ENCODE peak calls at places on chromosomes 16 and 17, in ten cellular contexts. C is right cardiac atrium, S is adrenal gland, O is prostate gland, J is heart left ventricle, F is suprapubic skin, U is heart right ventricle, Y is hepatocyte, X is GM23248, T is upper lobe of right lung. W is an unnamed sample.

GRCh38 chr17:2202302-2202995 is 101.1 kb downstream of the SMG6 start:
- DNase-seq in U (no peak), Y (no peak), S (peak; percentile 39), X (no peak), T (no peak), J (no peak), F (no peak), O (no peak), C (no peak), W (no peak)

GRCh38 chr16:51825740-51826139 is 674.7 kb upstream of the SALL1 start:
- DNase-seq in F (no peak), Y (no peak), O (no peak), U (no peak), X (no peak), T (no peak), S (no peak), C (no peak), J (no peak), W (no peak)

GRCh38 chr16:49890876-49891275 is 35.0 kb upstream of the ZNF423 start:
- DNase-seq in S (no peak), F (no peak), O (no peak), Y (peak; percentile 44), X (peak; percentile 15), C (no peak), U (no peak), J (no peak), T (no peak), W (no peak)

GRCh38 chr16:17471745-17472075 is 950 bp upstream of the XYLT1 start:
- DNase-seq in X (peak; percentile 88), Y (no peak), U (no peak), J (no peak), F (no peak), C (no peak), S (no peak), T (no peak), O (no peak), W (no peak)

GRCh38 chr16:83473926-83474660 is 333.7 kb upstream of the HSBP1 start:
- DNase-seq in T (no peak), S (no peak), C (no peak), F (no peak), O (no peak), U (no peak), J (no peak), X (no peak), Y (no peak), W (no peak)

GRCh38 chr16:15660203-15660601 is 10.2 kb downstream of the NDE1 start:
- DNase-seq in F (no peak), J (no peak), T (no peak), Y (no peak), U (no peak), S (no peak), C (no peak), O (no peak), X (no peak), W (no peak)

GRCh38 chr16:20307791-20308190 is 19.5 kb downstream of the GP2 start:
- DNase-seq in F (no peak), C (no peak), U (no peak), Y (no peak), O (no peak), X (no peak), J (no peak), S (no peak), T (no peak), W (no peak)

GRCh38 chr17:38815576-38816193 is 9.4 kb downstream of the CWC25 start:
- DNase-seq in F (no peak), Y (no peak), X (peak; percentile 86), C (no peak), J (no peak), T (no peak), U (no peak), S (no peak), O (no peak), W (peak; percentile 64)

GRCh38 chr17:31319253-31319661 is 2.2 kb downstream of the EVI2A start:
- DNase-seq in X (no peak), T (no peak), J (no peak), S (no peak), C (no peak), O (no peak), F (no peak), Y (no peak), U (no peak), W (no peak)

GRCh38 chr16:11668590-11669379 is 530 bp downstream of the SNN start:
- DNase-seq in C (peak; percentile 77), F (no peak), Y (peak; percentile 51), S (no peak), U (no peak), O (no peak), X (peak; percentile 44), J (peak; percentile 43), T (no peak), W (no peak)

GRCh38 chr16:11669380-11670146 is 1.3 kb downstream of the SNN start:
- DNase-seq in T (no peak), X (peak; percentile 64), S (peak; percentile 84), C (peak; percentile 86), F (no peak), U (peak; percentile 66), Y (no peak), J (peak; percentile 64), O (no peak), W (peak; percentile 54)

GRCh38 chr16:11671676-11672075 is 3.4 kb downstream of the SNN start:
- DNase-seq in S (no peak), Y (no peak), U (no peak), J (no peak), C (no peak), X (no peak), F (no peak), T (no peak), O (no peak), W (no peak)

GRCh38 chr16:11671271-11671670 is 3.0 kb downstream of the SNN start:
- DNase-seq in U (no peak), F (no peak), J (no peak), X (no peak), C (no peak), O (no peak), S (no peak), T (no peak), Y (no peak), W (no peak)

GRCh38 chr16:11670171-11671131 is 2.2 kb downstream of the SNN start:
- DNase-seq in J (no peak), U (no peak), O (no peak), X (peak; percentile 29), C (no peak), S (no peak), T (no peak), F (no peak), Y (no peak), W (no peak)
- H3K4me1 ChIP-seq in J (peaks cover 24% of the 10 kb centered on the region), U (peaks cover 80% of the 10 kb centered on the region), O (peaks cover 36% of the 10 kb centered on the region), X (peaks cover 7% of the 10 kb centered on the region), C (peaks cover 20% of the 10 kb centered on the region), S (peaks cover 37% of the 10 kb centered on the region), T (peaks cover 50% of the 10 kb centered on the region), F (peaks cover 76% of the 10 kb centered on the region), Y (peaks cover 23% of the 10 kb centered on the region), W (peaks cover 37% of the 10 kb centered on the region)

GRCh38 chr16:81587626-81588160 is 143.1 kb downstream of the CMIP start:
- DNase-seq in U (no peak), F (no peak), Y (no peak), X (no peak), S (no peak), T (no peak), J (no peak), C (no peak), O (no peak), W (no peak)

GRCh38 chr16:81588326-81589081 is 143.9 kb downstream of the CMIP start:
- DNase-seq in J (no peak), F (no peak), Y (no peak), X (no peak), U (no peak), T (no peak), O (no peak), S (no peak), C (no peak), W (no peak)

GRCh38 chr16:81585785-81586184 is 141.2 kb downstream of the CMIP start:
- DNase-seq in J (no peak), X (no peak), Y (peak; percentile 48), C (no peak), U (no peak), T (no peak), O (no peak), S (no peak), F (no peak), W (peak; percentile 35)

GRCh38 chr16:81586421-81586820 is 141.8 kb downstream of the CMIP start:
- DNase-seq in U (no peak), C (no peak), S (no peak), T (no peak), O (no peak), X (no peak), Y (peak; percentile 75), F (no peak), J (no peak), W (peak; percentile 87)

DNA sequence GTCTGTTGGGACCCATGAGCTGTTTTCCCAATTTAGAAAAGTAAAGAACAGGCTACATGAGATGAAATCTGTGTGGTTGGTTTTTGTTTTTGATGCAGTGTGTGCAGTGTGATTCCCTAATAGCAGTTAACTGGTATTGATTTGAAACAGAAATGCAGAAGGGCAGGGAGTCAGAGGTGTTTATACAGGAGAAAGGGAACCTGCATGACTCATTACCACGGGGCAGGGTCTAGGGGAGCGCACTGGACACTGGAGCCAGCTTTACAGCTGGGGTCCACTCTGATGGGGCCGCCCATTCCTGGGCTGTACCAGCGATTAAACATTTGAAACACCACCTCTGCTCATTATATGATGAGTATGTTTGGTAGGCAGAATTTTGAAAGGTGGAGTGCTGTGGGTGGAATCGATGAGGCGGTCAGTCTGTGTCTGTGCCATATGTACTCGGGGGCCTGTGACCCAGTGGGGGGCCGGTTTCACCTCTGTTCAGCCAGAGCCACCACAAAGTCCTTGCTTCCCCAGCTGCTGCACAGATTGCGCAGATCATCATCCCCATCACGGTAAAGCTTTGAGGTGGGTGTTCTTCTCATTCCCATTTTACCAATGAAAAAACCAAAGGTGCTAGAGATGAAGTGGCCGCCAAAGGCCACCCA is 142.5 kb downstream of the CMIP start:
- DNase-seq in C (no peak), J (no peak), O (no peak), F (no peak), U (no peak), S (no peak), Y (no peak), X (no peak), T (no peak), W (no peak)
- H3K4me1 ChIP-seq in C (peaks cover 6% of the 10 kb centered on the region), J (no peaks in the 10 kb centered on the region), O (peaks cover 3% of the 10 kb centered on the region), F (peaks cover 37% of the 10 kb centered on the region), U (peaks cover 25% of the 10 kb centered on the region), S (peaks cover 25% of the 10 kb centered on the region), Y (peaks cover 26% of the 10 kb centered on the region), X (peaks cover 18% of the 10 kb centered on the region), T (peaks cover 24% of the 10 kb centered on the region), W (peaks cover 5% of the 10 kb centered on the region)

GRCh38 chr16:21645261-21645721 is 7.1 kb downstream of the IGSF6 start:
- DNase-seq in T (no peak), X (peak; percentile 60), S (no peak), C (no peak), J (no peak), U (no peak), Y (no peak), O (no peak), F (no peak), W (peak; percentile 62)
- H3K4me1 ChIP-seq in T (peaks cover 37% of the 10 kb centered on the region), X (peaks cover 46% of the 10 kb centered on the region), S (peaks cover 21% of the 10 kb centered on the region), C (peaks cover 5% of the 10 kb centered on the region), J (no peaks in the 10 kb centered on the region), U (peaks cover 40% of the 10 kb centered on the region), Y (no peaks in the 10 kb centered on the region), O (no peaks in the 10 kb centered on the region), F (peaks cover 26% of the 10 kb centered on the region), W (peaks cover 4% of the 10 kb centered on the region)

DNA sequence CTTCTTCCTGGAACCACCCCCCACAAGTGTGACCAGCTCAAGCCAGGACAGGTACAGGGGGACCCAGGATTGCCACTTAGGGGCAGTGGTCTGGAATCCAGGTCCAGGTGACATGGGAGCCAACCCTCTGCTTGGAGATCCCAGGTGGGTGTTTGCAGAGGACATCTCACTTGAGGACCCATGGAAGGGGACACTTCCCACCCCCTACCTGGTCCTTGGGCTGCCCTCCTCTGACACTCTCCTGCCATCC is 145.5 kb downstream of the SEC14L1 start:
- DNase-seq in T (no peak), S (no peak), J (no peak), F (no peak), O (no peak), X (no peak), U (no peak), C (no peak), Y (no peak), W (no peak)
- H3K4me1 ChIP-seq in T (peaks cover 26% of the 10 kb centered on the region), S (peaks cover 26% of the 10 kb centered on the region), J (peaks cover 18% of the 10 kb centered on the region), F (peaks cover 61% of the 10 kb centered on the region), O (peaks cover 28% of the 10 kb centered on the region), X (peaks cover 45% of the 10 kb centered on the region), U (peaks cover 32% of the 10 kb centered on the region), C (peaks cover 17% of the 10 kb centered on the region), Y (peaks cover 49% of the 10 kb centered on the region), W (peaks cover 56% of the 10 kb centered on the region)